ENCODE peak calls at places on chromosomes 3 and 15, in five cellular contexts. Z is tibial artery; H is HuH-7.5; N is T47D; V is activated T-cell treated with anti-CD3 and anti-CD28 coated beads, Interleukin-2, amount 50 U/mL, for 72 hours. Y is an unnamed sample.

GRCh38 chr3:55951371-55951770 is 464.3 kb upstream of the WNT5A start:
- DNase-seq in Z (no peak), H (no peak), N (no peak), V (no peak), Y (no peak)

GRCh38 chr3:15154326-15154725 is 51.7 kb upstream of the CAPN7 start:
- DNase-seq in Z (no peak), H (no peak), N (no peak), V (no peak), Y (no peak)

GRCh38 chr3:45776611-45777010 is 19.7 kb downstream of the SLC6A20 start:
- DNase-seq in Z (no peak), H (no peak), N (no peak), V (no peak), Y (no peak)

GRCh38 chr3:39166932-39167532 is 13.6 kb upstream of the CSRNP1 start:
- DNase-seq in Z (peak; percentile 78), H (no peak), N (no peak), V (no peak), Y (no peak)

GRCh38 chr15:43932907-43933306 is 106.1 kb downstream of the WDR76 start:
- DNase-seq in Z (no peak), H (no peak), N (no peak), V (no peak), Y (no peak)

GRCh38 chr3:127729556-127730056 is 56.9 kb downstream of the ABTB1 start:
- DNase-seq in Z (no peak), H (no peak), N (no peak), V (no peak), Y (no peak)

GRCh38 chr3:177358968-177359600 is 161.8 kb upstream of the TBL1XR1 start:
- DNase-seq in Z (peak; percentile 72), H (peak; percentile 33), N (peak; percentile 87), V (peak; percentile 48), Y (peak; percentile 55)

GRCh38 chr3:150408232-150409124 is at the start of gene TSC22D2:
- DNase-seq in Z (peak; percentile 98), H (peak; percentile 81), N (peak; percentile 96), V (peak; percentile 95), Y (peak; percentile 97)

GRCh38 chr3:12143949-12144504 is 14.7 kb downstream of the TIMP4 start:
- DNase-seq in Z (peak; percentile 96), H (no peak), N (no peak), V (no peak), Y (no peak)

GRCh38 chr15:40915106-40915661 is 14.0 kb upstream of the DLL4 start:
- DNase-seq in Z (no peak), H (no peak), N (no peak), V (no peak), Y (no peak)

GRCh38 chr3:108190346-108190745 is 31.9 kb downstream of the IFT57 start:
- DNase-seq in Z (no peak), H (no peak), N (no peak), V (no peak), Y (no peak)

GRCh38 chr3:173465112-173465511 is 67.6 kb downstream of the NLGN1 start:
- DNase-seq in Z (no peak), H (no peak), N (no peak), V (no peak), Y (no peak)

GRCh38 chr15:100328796-100329195 is 13.0 kb downstream of the ADAMTS17 start:
- DNase-seq in Z (no peak), H (no peak), N (no peak), V (no peak), Y (no peak)

GRCh38 chr3:85576091-85576690 is 617.4 kb downstream of the CADM2 start:
- DNase-seq in Z (no peak), H (no peak), N (peak; percentile 67), V (peak; percentile 37), Y (peak; percentile 26)

GRCh38 chr15:40363611-40364010 is 5.6 kb downstream of the DISP2 start:
- DNase-seq in Z (no peak), H (no peak), N (no peak), V (no peak), Y (no peak)

GRCh38 chr3:157844770-157845522 is 261.3 kb downstream of the SHOX2 start:
- DNase-seq in Z (no peak), H (no peak), N (no peak), V (no peak), Y (no peak)

GRCh38 chr3:21484323-21485154 is 266.5 kb downstream of the ZNF385D start:
- DNase-seq in Z (peak; percentile 59), H (no peak), N (peak; percentile 26), V (peak; percentile 1), Y (no peak)

GRCh38 chr3:60697132-60697531 is 554.1 kb downstream of the FHIT start:
- DNase-seq in Z (no peak), H (no peak), N (no peak), V (no peak), Y (no peak)

GRCh38 chr3:34237946-34238345 is 439.5 kb downstream of the PDCD6IP start:
- DNase-seq in Z (no peak), H (no peak), N (no peak), V (no peak), Y (no peak)

GRCh38 chr3:62755285-62755684 is 119.9 kb downstream of the CADPS start:
- DNase-seq in Z (no peak), H (no peak), N (peak; percentile 12), V (no peak), Y (no peak)

Y was measured in activated naive CD4-positive, alpha-beta T cell treated with Interleukin-2 at 50 U/mL for 16 hours.